ENCODE peak calls at places on chromosomes 11 and 22, in four cellular contexts. Z, F, A and B are unnamed samples. For H3K4me1 and H3K27me3, the result is how much of the 10 kb centered on the place peaks cover.

GRCh38 chr11:105862736-105863367 is 159.2 kb downstream of the MSANTD4 start:
- DNase-seq in Z (no peak), F (no peak), A (peak), B (no peak)

GRCh38 chr11:46327829-46328228 is 19.4 kb upstream of the DGKZ start:
- DNase-seq in Z (no peak), F (no peak), A (no peak), B (no peak)

GRCh38 chr11:130001491-130002351 is 914 bp downstream of the PRDM10 start:
- DNase-seq in Z (peak), F (peak), A (peak), B (no peak)

GRCh38 chr22:29629382-29630179 is 26.1 kb downstream of the NF2 start:
- DNase-seq in Z (no peak), F (no peak), A (no peak), B (no peak)

GRCh38 chr11:102590646-102591045 is 34.5 kb downstream of the MMP20 start:
- DNase-seq in Z (no peak), F (no peak), A (no peak), B (no peak)

GRCh38 chr22:43667658-43668057 is 144.4 kb downstream of the EFCAB6 start:
- DNase-seq in Z (no peak), F (no peak), A (no peak), B (no peak)

GRCh38 chr11:62614275-62614674 is 1.2 kb downstream of the ROM1 start:
- DNase-seq in Z (peak), F (no peak), A (no peak), B (no peak)

GRCh38 chr22:43446881-43447280 is 35.1 kb downstream of the MPPED1 start:
- DNase-seq in Z (peak), F (no peak), A (peak), B (no peak)

GRCh38 chr22:20015187-20015625 is 1.4 kb downstream of the ARVCF start:
- DNase-seq in Z (no peak), F (no peak), A (no peak), B (no peak)

GRCh38 chr11:61787928-61788491 is 4.4 kb downstream of the TMEM258 start:
- DNase-seq in Z (peak), F (no peak), A (peak), B (no peak)

GRCh38 chr11:8023831-8024555 is 36.9 kb downstream of the EIF3F start:
- DNase-seq in Z (no peak), F (no peak), A (no peak), B (no peak)

GRCh38 chr22:24996420-24996952 is 44.0 kb downstream of the KIAA1671 start:
- DNase-seq in Z (no peak), F (no peak), A (no peak), B (peak)

GRCh38 chr11:27328602-27329001 is 34.4 kb downstream of the CCDC34 start:
- DNase-seq in Z (no peak), F (no peak), A (no peak), B (no peak)

GRCh38 chr11:235180-235997 is 753 bp downstream of the SIRT3 start:
- DNase-seq in Z (no peak), F (no peak), A (peak), B (no peak)

GRCh38 chr11:114774599-114775365 is 96.5 kb downstream of the NXPE2 start:
- DNase-seq in Z (peak), F (no peak), A (peak), B (no peak)

GRCh38 chr22:42758929-42759629 is 38.4 kb upstream of the A4GALT start:
- DNase-seq in Z (no peak), F (no peak), A (no peak), B (peak)

GRCh38 chr11:69863544-69864200 is 44.5 kb upstream of the FGF3 start:
- DNase-seq in Z (no peak), F (no peak), A (no peak), B (peak)

GRCh38 chr22:31139066-31139465 is 1.2 kb downstream of the PLA2G3 start:
- DNase-seq in Z (no peak), F (no peak), A (no peak), B (no peak)

GRCh38 chr11:104036603-104037394 is at the start of gene DDI1:
- DNase-seq in Z (no peak), F (no peak), A (no peak), B (no peak)

GRCh38 chr22:43922123-43922522 is 1.5 kb upstream of the PNPLA3 start:
- DNase-seq in Z (no peak), F (no peak), A (no peak), B (peak)

GRCh38 chr11:1652026-1652425 is 22.5 kb downstream of the KRTAP5-5 start:
- DNase-seq in Z (no peak), F (no peak), A (no peak), B (no peak)

GRCh38 chr22:33747576-33748180 is 172.6 kb downstream of the LARGE1 start:
- DNase-seq in Z (peak), F (no peak), A (peak), B (no peak)

GRCh38 chr11:47412152-47412746 is 3.9 kb downstream of the SLC39A13 start:
- DNase-seq in Z (peak), F (no peak), A (peak), B (no peak)

GRCh38 chr22:37927129-37927936 is 21.2 kb downstream of the MICALL1 start:
- DNase-seq in Z (no peak), F (no peak), A (no peak), B (no peak)
- H3K4me1 ChIP-seq in Z (half or more), F (under half), A (under half), B (under half)

DNA sequence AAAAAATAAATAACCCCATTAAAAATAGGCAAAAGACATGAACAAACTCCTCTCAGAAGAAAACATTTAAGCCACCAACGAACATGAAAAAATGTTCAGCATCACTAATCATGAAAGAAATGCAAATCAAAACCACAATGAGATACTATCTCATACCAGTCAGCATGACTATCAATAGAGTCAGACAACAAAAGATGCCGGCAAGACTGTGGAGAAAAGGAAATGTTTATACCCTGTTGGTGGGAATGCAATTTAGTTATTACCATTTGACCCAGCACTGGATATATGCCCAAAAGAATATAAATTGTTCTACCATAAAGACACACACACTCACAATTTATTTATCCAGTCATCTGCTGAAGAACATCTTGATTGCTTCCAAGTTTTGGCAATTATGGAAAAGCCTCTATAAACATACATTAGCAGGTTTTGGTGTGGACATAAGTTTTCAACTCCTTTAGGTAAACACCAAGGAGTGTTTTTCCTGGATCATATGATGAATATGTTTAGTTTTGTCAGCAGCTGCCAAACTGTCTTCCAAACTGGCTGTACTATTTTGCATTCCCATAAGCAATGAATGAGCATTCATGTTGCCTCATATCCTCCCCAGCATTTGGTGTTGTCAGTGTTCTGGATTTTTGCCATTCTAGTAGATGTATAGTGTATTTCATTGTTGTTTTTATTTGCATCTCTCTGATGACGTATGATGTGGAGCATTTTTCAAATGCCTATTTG is 28.0 kb downstream of the OR8D1 start:
- DNase-seq in Z (no peak), F (no peak), A (no peak), B (peak)
- H3K27ac ChIP-seq in Z (no peak), F (no peak), A (no peak), B (peak)

DNA sequence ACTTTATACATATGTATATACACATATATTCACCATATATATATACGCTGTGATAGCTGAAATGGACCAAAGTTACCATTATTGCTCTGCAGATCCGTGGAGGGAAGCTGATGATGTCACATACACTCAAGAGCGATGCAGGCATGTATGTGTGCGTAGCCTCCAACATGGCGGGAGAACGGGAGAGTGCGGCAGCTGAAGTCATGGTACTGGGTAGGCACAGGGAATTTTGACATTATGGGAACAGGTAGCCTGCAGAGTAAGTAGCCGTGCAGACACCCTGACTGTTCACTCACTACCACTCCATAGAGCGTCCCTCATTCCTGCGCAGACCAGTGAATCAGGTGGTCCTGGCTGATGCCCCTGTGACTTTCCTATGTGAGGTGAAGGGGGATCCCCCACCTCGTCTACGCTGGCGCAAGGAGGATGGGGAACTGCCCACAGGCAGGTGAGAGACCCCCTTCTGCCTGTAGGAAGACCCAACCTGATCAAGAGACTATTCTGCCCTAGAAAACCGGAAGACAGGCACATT is 4.7 kb downstream of the ROBO3 start:
- DNase-seq in Z (no peak), F (no peak), A (no peak), B (no peak)
- H3K27me3 ChIP-seq in Z (half or more), F (under half), A (under half), B (under half)

DNA sequence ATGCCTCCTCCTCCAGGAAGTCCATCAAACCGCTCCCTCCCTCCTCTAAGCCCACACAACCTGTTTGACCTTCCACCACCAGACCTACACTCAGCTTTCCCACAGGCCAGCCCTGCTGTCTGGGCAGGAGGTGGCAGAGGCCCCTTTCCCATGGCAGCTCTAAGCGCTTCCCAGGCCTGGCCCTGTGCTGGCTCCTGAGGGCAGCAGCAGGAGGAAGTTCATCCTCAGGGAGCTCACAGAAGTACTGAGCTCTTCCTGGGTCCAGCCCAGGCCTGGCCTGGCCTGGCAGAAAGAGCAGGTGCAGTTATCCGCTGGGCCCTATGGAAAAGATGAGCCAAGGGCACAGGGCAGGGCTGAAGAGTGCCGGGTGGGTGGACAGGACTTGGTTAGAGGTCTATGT is 31.4 kb downstream of the ARAP1 start:
- DNase-seq in Z (no peak), F (no peak), A (no peak), B (no peak)
- H3K4me1 ChIP-seq in Z (half or more), F (half or more), A (half or more), B (under half)

DNA sequence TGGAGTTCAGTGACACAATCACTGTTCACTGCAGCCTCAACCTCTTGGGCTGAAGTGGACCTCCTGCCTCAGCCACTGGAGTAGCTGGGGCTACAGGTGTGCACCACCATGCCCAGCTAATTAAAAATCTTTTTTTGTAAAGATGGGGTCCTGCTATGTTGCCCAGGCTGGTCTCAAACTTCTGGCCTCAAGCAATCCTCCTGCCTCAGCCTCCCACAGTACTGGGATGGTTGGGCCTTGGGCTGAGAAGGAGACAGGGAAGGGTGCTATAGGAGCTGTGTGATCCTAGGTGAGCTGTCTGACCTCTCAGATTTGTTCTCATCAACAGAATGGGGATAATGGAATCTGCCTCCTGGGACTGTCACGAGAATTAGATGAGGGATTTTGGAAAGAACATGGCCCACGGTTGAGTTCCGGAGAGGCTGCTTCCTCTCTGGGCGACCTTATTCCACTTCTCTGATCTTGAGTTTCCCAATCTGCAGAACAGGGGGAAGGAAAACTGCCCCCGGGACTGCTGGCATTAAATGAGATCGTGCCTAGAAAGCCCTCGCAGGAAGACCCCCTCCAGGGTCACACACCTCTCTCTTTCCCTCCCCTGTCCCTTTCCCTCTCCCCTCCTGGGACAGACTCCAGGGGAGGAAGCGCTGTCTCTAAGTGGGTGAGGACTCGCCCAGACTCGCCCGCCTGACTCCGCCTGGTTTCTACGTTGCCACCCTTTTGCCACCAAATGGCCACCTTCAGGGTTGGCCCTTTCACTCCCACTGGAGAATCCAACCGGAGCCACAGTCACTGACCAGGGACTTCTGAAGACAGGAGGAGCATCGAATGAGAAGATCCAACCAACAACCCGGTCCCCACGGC is 50.1 kb downstream of the MCM5 start:
- DNase-seq in Z (no peak), F (no peak), A (no peak), B (no peak)
- H3K27ac ChIP-seq in Z (no peak), F (no peak), A (no peak), B (no peak)

DNA sequence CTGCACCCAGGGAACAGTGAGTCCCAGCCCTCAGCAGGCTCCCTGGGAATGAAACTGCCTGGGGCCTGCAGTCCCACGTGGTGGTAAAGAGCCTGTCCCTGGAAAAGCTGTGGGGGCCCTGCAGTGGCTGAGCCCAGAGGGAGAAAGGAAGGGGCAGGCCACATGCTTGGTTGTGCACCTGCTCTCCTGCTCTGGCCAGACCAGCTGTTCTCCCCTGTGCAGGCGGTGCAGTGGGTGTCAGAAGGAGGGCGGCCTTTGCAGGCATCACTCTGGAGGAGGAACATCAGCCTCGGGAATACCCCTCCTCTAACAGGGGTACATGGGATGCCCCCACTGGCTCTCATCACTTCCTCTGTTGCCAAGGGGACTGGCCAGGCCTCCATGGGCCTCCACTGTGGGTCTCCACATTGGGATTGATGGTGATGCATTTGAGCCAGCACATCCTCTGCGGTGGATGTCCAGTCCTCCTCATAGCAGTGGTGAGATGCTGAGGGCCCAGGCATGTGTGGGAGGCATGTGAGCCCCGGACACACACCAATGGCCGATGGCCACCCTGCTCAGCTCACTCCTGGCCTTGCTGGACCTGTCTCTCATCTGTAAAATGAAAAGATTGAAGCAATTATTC is 690.3 kb downstream of the BRD1 start:
- DNase-seq in Z (no peak), F (no peak), A (no peak), B (no peak)
- H3K27me3 ChIP-seq in Z (half or more), F (under half), A (under half), B (under half)

GRCh38 chr22:35368386-35368785 is 12.5 kb upstream of the HMOX1 start:
- DNase-seq in Z (no peak), F (no peak), A (no peak), B (no peak)

GRCh38 chr22:35367331-35367886 is 13.5 kb upstream of the HMOX1 start:
- DNase-seq in Z (no peak), F (no peak), A (peak), B (no peak)

GRCh38 chr22:35375031-35375430 is 5.9 kb upstream of the HMOX1 start:
- DNase-seq in Z (no peak), F (no peak), A (no peak), B (no peak)

GRCh38 chr22:35369996-35370395 is 10.9 kb upstream of the HMOX1 start:
- DNase-seq in Z (no peak), F (no peak), A (no peak), B (no peak)
- H3K4me1 ChIP-seq in Z (under half), F (under half), A (under half), B (under half)

DNA sequence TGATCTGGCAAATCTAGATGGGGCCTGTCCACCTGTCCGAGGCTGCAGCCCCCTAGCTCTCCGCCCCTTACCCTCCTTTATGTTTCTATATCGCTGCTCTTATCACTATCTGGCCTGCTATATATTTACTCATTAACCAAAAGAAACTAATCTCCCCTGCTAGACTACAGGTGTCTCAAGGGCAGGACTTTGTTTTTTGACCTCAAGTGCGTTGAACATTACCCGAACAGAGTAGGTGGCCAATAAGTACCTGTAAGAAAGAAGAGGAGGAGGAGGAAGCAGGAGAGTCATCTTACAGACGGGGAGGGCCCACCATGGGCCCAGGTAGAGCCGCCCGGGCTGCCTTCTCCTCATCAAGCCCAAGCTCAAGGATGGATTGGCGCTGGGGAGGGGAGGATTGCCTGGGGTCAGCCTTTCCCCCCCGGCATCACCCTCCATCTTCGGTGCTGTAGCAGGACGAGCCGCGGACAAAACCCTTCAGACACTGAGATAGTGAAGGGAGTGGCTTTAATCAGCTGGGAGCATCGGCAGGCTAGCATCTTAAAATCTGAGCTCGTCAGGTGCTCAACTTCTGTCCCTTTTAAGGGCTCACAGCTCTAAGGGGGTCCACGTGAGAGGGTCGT is 1.2 kb upstream of the P2RY6 start:
- DNase-seq in Z (peak), F (no peak), A (no peak), B (no peak)
- H3K27ac ChIP-seq in Z (no peak), F (no peak), A (no peak), B (no peak)

GRCh38 chr22:46066691-46067090 is 83.6 kb upstream of the PPARA start:
- DNase-seq in Z (peak), F (no peak), A (no peak), B (peak)
- H3K27me3 ChIP-seq in Z (under half), F (under half), A (under half), B (under half)

GRCh38 chr11:10478574-10479550 is 23.8 kb downstream of the AMPD3 start:
- DNase-seq in Z (no peak), F (no peak), A (no peak), B (no peak)
- H3K4me1 ChIP-seq in Z (under half), F (under half), A (under half), B (under half)